ENCODE peak calls at places on chromosomes 12 and 14, in four cellular contexts. R is HCT116, P is RWPE2, B is A549. I is an unnamed sample.

GRCh38 chr14:96270565-96271420 is 14.8 kb downstream of the BDKRB1 start:
- DNase-seq in R (no peak), P (no peak), B (no peak), I (no peak)

GRCh38 chr14:95774265-95775160 is 60.6 kb upstream of the TCL1A start:
- DNase-seq in R (peak; percentile 56), P (no peak), B (peak; percentile 57), I (peak; percentile 22)

GRCh38 chr12:9721394-9722092 is 11.4 kb downstream of the CLECL1 start:
- DNase-seq in R (no peak), P (no peak), B (peak; percentile 90), I (no peak)

GRCh38 chr14:59964251-59965007 is 44.5 kb downstream of the LRRC9 start:
- DNase-seq in R (no peak), P (no peak), B (no peak), I (no peak)

GRCh38 chr14:90295870-90296516 is 35.7 kb downstream of the NRDE2 start:
- DNase-seq in R (no peak), P (no peak), B (no peak), I (no peak)

GRCh38 chr14:69048456-69048855 is 69.4 kb upstream of the ACTN1 start:
- DNase-seq in R (no peak), P (no peak), B (no peak), I (no peak)

GRCh38 chr12:113136128-113136989 is 798 bp upstream of the RASAL1 start:
- DNase-seq in R (peak; percentile 22), P (no peak), B (peak; percentile 55), I (peak; percentile 59)

GRCh38 chr14:62807636-62808035 is 237.6 kb downstream of the KCNH5 start:
- DNase-seq in R (no peak), P (no peak), B (no peak), I (no peak)

GRCh38 chr12:42686514-42687172 is 97.1 kb upstream of the PRICKLE1 start:
- DNase-seq in R (no peak), P (no peak), B (no peak), I (no peak)

GRCh38 chr12:98660521-98660920 is 15.4 kb downstream of the APAF1 start:
- DNase-seq in R (no peak), P (no peak), B (no peak), I (no peak)

GRCh38 chr14:85308531-85309300 is 221.2 kb upstream of the FLRT2 start:
- DNase-seq in R (no peak), P (no peak), B (no peak), I (no peak)

GRCh38 chr12:98149270-98149669 is 366.1 kb upstream of the TMPO start:
- DNase-seq in R (no peak), P (no peak), B (no peak), I (no peak)

GRCh38 chr12:119802472-119802871 is 74.6 kb downstream of the CIT start:
- DNase-seq in R (no peak), P (no peak), B (no peak), I (no peak)

GRCh38 chr14:77012193-77012592 is 16.3 kb downstream of the IRF2BPL start:
- DNase-seq in R (no peak), P (no peak), B (no peak), I (no peak)

GRCh38 chr14:66508846-66509621 is 1.1 kb downstream of the GPHN start:
- DNase-seq in R (no peak), P (peak; percentile 62), B (peak; percentile 13), I (peak; percentile 10)

GRCh38 chr14:104140213-104140462 is 1.8 kb downstream of the KIF26A start:
- DNase-seq in R (no peak), P (no peak), B (no peak), I (no peak)
- H3K4me1 ChIP-seq in R (peaks cover 10% of the 10 kb centered on the region), P (no peaks in the 10 kb centered on the region), B (peaks cover 26% of the 10 kb centered on the region), I (peaks cover 4% of the 10 kb centered on the region)

DNA sequence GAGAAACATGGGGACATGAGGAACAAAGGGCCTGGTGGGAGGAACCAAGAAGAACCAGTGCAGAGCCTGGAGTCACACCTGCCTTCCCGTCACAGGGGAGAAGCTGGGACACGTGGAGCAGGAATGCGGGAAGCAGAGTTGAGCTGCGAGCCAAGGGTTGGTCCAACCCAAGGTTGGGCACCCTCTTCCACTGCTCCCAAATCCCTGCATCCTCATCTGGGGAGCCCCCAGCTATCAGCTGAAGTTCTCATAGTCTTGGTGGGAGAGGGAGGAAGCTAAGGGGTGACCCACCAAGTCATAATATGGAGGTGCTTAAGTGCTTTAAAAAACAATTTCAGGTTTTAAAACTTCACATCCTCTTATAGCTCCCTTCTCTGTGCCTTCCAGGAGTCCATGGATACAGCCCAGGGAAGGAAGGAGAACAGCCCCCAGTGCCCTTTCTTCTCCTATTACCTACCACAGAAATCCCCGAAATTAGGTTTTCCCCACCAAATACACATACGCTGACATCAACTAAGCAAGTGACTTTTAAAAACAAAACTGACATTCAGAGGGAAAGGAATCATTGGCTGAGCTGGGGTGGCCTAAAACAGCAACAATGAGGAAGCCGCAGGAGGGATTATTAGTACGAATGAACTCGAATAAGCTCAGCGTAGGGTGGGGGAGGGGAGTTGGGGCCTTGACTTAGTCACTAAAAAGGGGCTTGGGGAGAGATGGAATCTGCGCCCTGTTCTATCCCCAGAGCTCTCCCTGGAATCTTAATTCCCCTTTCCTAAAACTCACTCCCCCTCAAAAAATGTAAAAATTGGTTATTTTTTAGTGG is 4.5 kb downstream of the MYL6 start:
- DNase-seq in R (no peak), P (no peak), B (no peak), I (no peak)
- H3K27ac ChIP-seq in R (no peak overlapping the region), P (peak overlapping the region; percentile 87), B (no peak overlapping the region), I (no peak overlapping the region)

GRCh38 chr14:24254630-24255392 is 8.2 kb downstream of the TGM1 start:
- DNase-seq in R (no peak), P (no peak), B (no peak), I (no peak)

GRCh38 chr14:24253936-24254335 is 9.0 kb downstream of the TGM1 start:
- DNase-seq in R (no peak), P (no peak), B (no peak), I (no peak)

GRCh38 chr14:24255931-24256696 is 6.9 kb downstream of the TGM1 start:
- DNase-seq in R (no peak), P (no peak), B (no peak), I (no peak)

GRCh38 chr14:24256960-24257359 is 6.0 kb downstream of the TGM1 start:
- DNase-seq in R (no peak), P (no peak), B (no peak), I (no peak)

DNA sequence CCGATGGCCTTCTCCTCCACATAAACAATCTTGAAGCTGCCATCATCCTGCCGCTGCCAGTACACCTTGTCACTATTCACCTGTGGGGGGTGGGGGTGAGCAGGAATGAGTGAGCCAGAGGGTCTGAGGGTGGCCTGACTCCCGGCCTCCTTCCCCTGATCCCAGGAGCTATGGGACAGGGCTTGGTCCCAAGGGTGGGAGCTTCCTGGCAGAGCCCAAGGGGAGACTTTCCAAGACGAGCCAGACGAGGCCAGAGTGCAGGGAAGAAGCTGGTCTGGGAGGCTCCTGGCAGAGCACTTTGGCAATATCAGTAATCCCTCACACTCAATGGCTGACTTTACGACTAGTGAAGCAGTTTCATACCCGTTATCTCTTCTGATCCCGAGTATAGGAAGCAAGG is 7.5 kb downstream of the TGM1 start:
- DNase-seq in R (no peak), P (no peak), B (no peak), I (no peak)
- H3K9me3 ChIP-seq in R (no peaks in the 10 kb centered on the region), P (no peaks in the 10 kb centered on the region), B (no peaks in the 10 kb centered on the region), I (no peaks in the 10 kb centered on the region)

GRCh38 chr12:122094261-122094734 is 15.7 kb downstream of the MLXIP start:
- DNase-seq in R (no peak), P (no peak), B (no peak), I (no peak)
- H3K4me1 ChIP-seq in R (peaks cover 10% of the 10 kb centered on the region), P (peaks cover 34% of the 10 kb centered on the region), B (peaks cover 81% of the 10 kb centered on the region), I (peaks cover 71% of the 10 kb centered on the region)

DNA sequence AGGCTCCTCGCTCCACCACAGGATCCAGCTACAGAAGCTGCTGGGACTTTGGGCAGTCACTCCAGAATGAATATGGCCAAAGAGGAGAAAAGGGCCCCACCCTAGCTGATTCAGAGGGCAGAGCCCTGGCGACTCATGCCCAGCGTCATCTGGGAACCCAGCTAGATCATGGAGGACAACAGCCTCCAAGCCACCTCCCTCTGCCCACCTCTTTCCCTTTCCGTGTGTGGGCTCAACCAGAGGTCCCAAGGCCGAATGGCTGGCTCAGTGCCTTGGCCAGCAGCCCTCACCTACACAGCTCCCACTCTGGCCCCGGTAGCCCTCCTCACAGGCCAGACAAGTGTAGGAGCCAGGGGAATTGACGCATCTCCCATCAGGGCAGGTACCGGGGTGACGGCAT is 17.4 kb downstream of the ISCA2 start:
- DNase-seq in R (no peak), P (peak; percentile 68), B (peak; percentile 43), I (no peak)
- H3K27ac ChIP-seq in R (no peak overlapping the region), P (no peak overlapping the region), B (peak overlapping the region; percentile 60), I (no peak overlapping the region)

DNA sequence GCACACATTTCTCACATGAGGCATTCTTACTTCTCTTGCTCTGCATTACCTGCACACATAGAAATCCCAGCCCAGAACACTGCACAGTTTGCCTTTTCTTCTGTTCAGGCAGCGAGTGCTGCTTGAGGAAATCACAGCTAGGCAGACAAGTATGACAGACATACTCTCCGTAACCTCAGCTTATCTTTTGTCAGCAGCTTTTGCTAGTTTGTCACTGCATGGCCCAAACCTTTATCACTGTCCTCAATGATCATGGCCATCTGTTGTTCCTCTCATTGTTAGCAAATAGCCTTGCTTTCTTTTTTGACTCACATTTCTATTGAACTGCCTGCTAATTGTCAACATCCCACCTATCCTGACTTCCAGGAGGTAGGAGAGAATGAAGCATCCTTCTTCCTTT is 5.3 kb downstream of the ZNF10 start:
- DNase-seq in R (no peak), P (no peak), B (no peak), I (no peak)
- H3K9me3 ChIP-seq in R (peaks cover 7% of the 10 kb centered on the region), P (no peaks in the 10 kb centered on the region), B (peaks cover 94% of the 10 kb centered on the region), I (peaks cover 50% of the 10 kb centered on the region)

I was measured in CD8-positive, alpha-beta memory T cell.